ENCODE peak calls at places on chromosomes 6 and 20, in nine cellular contexts. Q is GM18507; T is NCI-H748 treated with DMSO at 0.1 percent for 48 hours; H is stimulated activated CD8-positive, alpha-beta memory T cell treated with anti-CD3 and anti-CD28 coated beads, Interleukin-2, amount 100 ng/mL, for 1 hour; R is uterus; P is endothelial cell; G is astrocyte of the spinal cord; X is hypothalamus; S is hepatocyte. Y is an unnamed sample.

GRCh38 chr20:14568225-14568624 is 230.8 kb upstream of the FLRT3 start:
- DNase-seq in Q (no peak), T (no peak), H (no peak), R (no peak), P (no peak), G (no peak), X (no peak), S (no peak), Y (no peak)

GRCh38 chr6:157647261-157647915 is 175.7 kb upstream of the SNX9 start:
- DNase-seq in Q (no peak), T (no peak), H (no peak), R (no peak), P (no peak), G (no peak), X (no peak), S (no peak), Y (no peak)

GRCh38 chr6:46642928-46643751 is 9.5 kb downstream of the CYP39A1 start:
- DNase-seq in Q (no peak), T (no peak), H (no peak), R (no peak), P (no peak), G (no peak), X (no peak), S (no peak), Y (no peak)

GRCh38 chr6:35146453-35146852 is 5.3 kb upstream of the TCP11 start:
- DNase-seq in Q (no peak), T (no peak), H (no peak), R (no peak), P (peak), G (peak), X (peak), S (peak), Y (no peak)

GRCh38 chr6:28673800-28674671 is 148.4 kb downstream of the GPX5 start:
- DNase-seq in Q (peak), T (peak), H (no peak), R (no peak), P (peak), G (peak), X (peak), S (peak), Y (no peak)

GRCh38 chr6:54805077-54805476 is 41.5 kb upstream of the FAM83B start:
- DNase-seq in Q (no peak), T (no peak), H (no peak), R (no peak), P (no peak), G (no peak), X (no peak), S (no peak), Y (no peak)

GRCh38 chr6:52995913-52996685 is 1.0 kb upstream of the GSTA4 start:
- DNase-seq in Q (no peak), T (peak), H (peak), R (peak), P (peak), G (peak), X (no peak), S (peak), Y (peak)

GRCh38 chr6:122649701-122650100 is 39.5 kb downstream of the PKIB start:
- DNase-seq in Q (no peak), T (no peak), H (no peak), R (no peak), P (no peak), G (peak), X (no peak), S (no peak), Y (no peak)

GRCh38 chr6:74249658-74250057 is 553.7 kb downstream of the CD109 start:
- DNase-seq in Q (no peak), T (no peak), H (no peak), R (no peak), P (no peak), G (peak), X (no peak), S (no peak), Y (no peak)

GRCh38 chr6:15500901-15501805 is 161.7 kb downstream of the DTNBP1 start:
- DNase-seq in Q (no peak), T (no peak), H (no peak), R (no peak), P (no peak), G (no peak), X (no peak), S (no peak), Y (no peak)

GRCh38 chr6:48426636-48427035 is 315.6 kb upstream of the PTCHD4 start:
- DNase-seq in Q (no peak), T (no peak), H (no peak), R (no peak), P (no peak), G (peak), X (no peak), S (no peak), Y (no peak)

GRCh38 chr6:66568271-66568670 is 861.2 kb upstream of the EYS start:
- DNase-seq in Q (no peak), T (no peak), H (no peak), R (no peak), P (no peak), G (no peak), X (no peak), S (no peak), Y (no peak)

GRCh38 chr6:62371395-62371794 is 85.4 kb upstream of the KHDRBS2 start:
- DNase-seq in Q (no peak), T (peak), H (no peak), R (no peak), P (no peak), G (no peak), X (no peak), S (no peak), Y (no peak)

GRCh38 chr6:30022189-30022588 is 38.9 kb upstream of the POLR1H start:
- DNase-seq in Q (no peak), T (no peak), H (no peak), R (no peak), P (no peak), G (no peak), X (no peak), S (no peak), Y (no peak)

GRCh38 chr6:3380344-3381232 is 76.3 kb downstream of the SLC22A23 start:
- DNase-seq in Q (no peak), T (no peak), H (no peak), R (no peak), P (no peak), G (no peak), X (no peak), S (peak), Y (no peak)

GRCh38 chr6:83270971-83271714 is 78.0 kb downstream of the RWDD2A start:
- DNase-seq in Q (no peak), T (no peak), H (no peak), R (no peak), P (no peak), G (peak), X (no peak), S (no peak), Y (no peak)

GRCh38 chr6:19983374-19983773 is 146.2 kb downstream of the ID4 start:
- DNase-seq in Q (no peak), T (no peak), H (no peak), R (no peak), P (no peak), G (no peak), X (no peak), S (no peak), Y (no peak)

GRCh38 chr6:4805553-4806307 is 29.5 kb downstream of the CDYL start:
- DNase-seq in Q (no peak), T (peak), H (no peak), R (peak), P (peak), G (peak), X (peak), S (peak), Y (no peak)

GRCh38 chr20:21265457-21266190 is 37.5 kb upstream of the XRN2 start:
- DNase-seq in Q (no peak), T (no peak), H (no peak), R (no peak), P (no peak), G (no peak), X (no peak), S (no peak), Y (no peak)

GRCh38 chr6:107046316-107046715 is 18.3 kb downstream of the MTRES1 start:
- DNase-seq in Q (no peak), T (peak), H (no peak), R (no peak), P (no peak), G (no peak), X (no peak), S (no peak), Y (no peak)

GRCh38 chr6:47603995-47604394 is 94.4 kb upstream of the ADGRF4 start:
- DNase-seq in Q (no peak), T (no peak), H (no peak), R (no peak), P (no peak), G (no peak), X (no peak), S (no peak), Y (no peak)

GRCh38 chr20:8795404-8795803 is 273.5 kb upstream of the PLCB4 start:
- DNase-seq in Q (no peak), T (no peak), H (no peak), R (no peak), P (no peak), G (no peak), X (no peak), S (no peak), Y (no peak)

GRCh38 chr6:41652876-41653641 is 14.8 kb downstream of the MDFI start:
- DNase-seq in Q (no peak), T (no peak), H (no peak), R (no peak), P (no peak), G (peak), X (no peak), S (peak), Y (no peak)

GRCh38 chr20:2738331-2738730 is 45.8 kb downstream of the EBF4 start:
- DNase-seq in Q (no peak), T (no peak), H (no peak), R (no peak), P (no peak), G (no peak), X (no peak), S (no peak), Y (no peak)

GRCh38 chr20:32536861-32537656 is 48.1 kb downstream of the NOL4L start:
- DNase-seq in Q (no peak), T (peak), H (peak), R (no peak), P (no peak), G (no peak), X (no peak), S (peak), Y (peak)

GRCh38 chr6:110352603-110353303 is 5.4 kb downstream of the METTL24 start:
- DNase-seq in Q (no peak), T (no peak), H (no peak), R (no peak), P (no peak), G (peak), X (no peak), S (no peak), Y (no peak)

GRCh38 chr6:166104107-166104506 is 63.5 kb downstream of the TBXT start:
- DNase-seq in Q (no peak), T (no peak), H (no peak), R (no peak), P (no peak), G (peak), X (no peak), S (no peak), Y (no peak)

GRCh38 chr6:169620171-169621125 is 81.4 kb downstream of the WDR27 start:
- DNase-seq in Q (no peak), T (no peak), H (no peak), R (no peak), P (no peak), G (peak), X (no peak), S (peak), Y (no peak)

GRCh38 chr20:58173930-58174707 is 54.3 kb downstream of the ANKRD60 start:
- DNase-seq in Q (no peak), T (no peak), H (no peak), R (peak), P (no peak), G (no peak), X (no peak), S (peak), Y (no peak)

GRCh38 chr20:62637521-62638054 is 4.7 kb upstream of the SLCO4A1 start:
- DNase-seq in Q (no peak), T (no peak), H (no peak), R (no peak), P (no peak), G (no peak), X (no peak), S (no peak), Y (no peak)

GRCh38 chr6:40989204-40990179 is 49.5 kb downstream of the UNC5CL start:
- DNase-seq in Q (no peak), T (no peak), H (no peak), R (no peak), P (no peak), G (no peak), X (no peak), S (no peak), Y (no peak)

GRCh38 chr6:99013145-99013544 is 65.4 kb upstream of the FBXL4 start:
- DNase-seq in Q (no peak), T (no peak), H (no peak), R (no peak), P (no peak), G (peak), X (no peak), S (peak), Y (no peak)

GRCh38 chr6:17628873-17629272 is 28.8 kb downstream of the FAM8A1 start:
- DNase-seq in Q (no peak), T (no peak), H (no peak), R (no peak), P (no peak), G (no peak), X (no peak), S (no peak), Y (no peak)

GRCh38 chr6:44256291-44257006 is 879 bp downstream of the SLC35B2 start:
- DNase-seq in Q (no peak), T (no peak), H (no peak), R (no peak), P (no peak), G (no peak), X (no peak), S (no peak), Y (no peak)

GRCh38 chr20:6480328-6481030 is 287.0 kb upstream of the BMP2 start:
- DNase-seq in Q (no peak), T (peak), H (no peak), R (no peak), P (no peak), G (no peak), X (no peak), S (no peak), Y (no peak)

Y was measured in T-helper 9 cell.